ENCODE peak calls at places on chromosome 18, in four cellular contexts. One of them, this sample, is unnamed.
A peak's percentile ranks its signal among the peaks of the same experiment; 100 is the strongest.

GRCh38 chr18:13580351-13580750 is 146.0 kb downstream of the FAM210A start:
- DNase-seq in effector memory CD4-positive, alpha-beta T cell: no peak
- DNase-seq in SK-N-SH: no peak
- DNase-seq in cardiac muscle cell: no peak
- DNase-seq in this sample: no peak

GRCh38 chr18:47815486-47816270 is 114.8 kb downstream of the SMAD2 start:
- DNase-seq in effector memory CD4-positive, alpha-beta T cell: no peak
- DNase-seq in cardiac muscle cell: peak; percentile 4
- DNase-seq in SK-N-SH: no peak
- DNase-seq in this sample: no peak

GRCh38 chr18:51668101-51668500 is 470.6 kb upstream of the MEX3C start:
- DNase-seq in cardiac muscle cell: peak; percentile 81
- DNase-seq in effector memory CD4-positive, alpha-beta T cell: no peak
- DNase-seq in SK-N-SH: peak; percentile 65
- DNase-seq in this sample: peak; percentile 30

GRCh38 chr18:79568543-79569205 is 110.9 kb upstream of the CTDP1 start:
- DNase-seq in effector memory CD4-positive, alpha-beta T cell: no peak
- DNase-seq in cardiac muscle cell: no peak
- DNase-seq in SK-N-SH: no peak
- DNase-seq in this sample: no peak

GRCh38 chr18:2948038-2948437 is 64.9 kb downstream of the LPIN2 start:
- DNase-seq in SK-N-SH: peak; percentile 19
- DNase-seq in cardiac muscle cell: peak; percentile 42
- DNase-seq in effector memory CD4-positive, alpha-beta T cell: no peak
- DNase-seq in this sample: no peak

GRCh38 chr18:56641714-56642331 is 3.4 kb upstream of the TXNL1 start:
- DNase-seq in SK-N-SH: no peak
- DNase-seq in cardiac muscle cell: no peak
- DNase-seq in effector memory CD4-positive, alpha-beta T cell: no peak
- DNase-seq in this sample: no peak

GRCh38 chr18:70235478-70235877 is 30.0 kb upstream of the RTTN start:
- DNase-seq in effector memory CD4-positive, alpha-beta T cell: no peak
- DNase-seq in SK-N-SH: no peak
- DNase-seq in cardiac muscle cell: no peak
- DNase-seq in this sample: no peak

GRCh38 chr18:48739266-48740067 is 200.6 kb downstream of the CTIF start:
- DNase-seq in SK-N-SH: no peak
- DNase-seq in cardiac muscle cell: no peak
- DNase-seq in effector memory CD4-positive, alpha-beta T cell: no peak
- DNase-seq in this sample: no peak

GRCh38 chr18:2087877-2088673 is 483.2 kb downstream of the METTL4 start:
- DNase-seq in cardiac muscle cell: no peak
- DNase-seq in effector memory CD4-positive, alpha-beta T cell: no peak
- DNase-seq in SK-N-SH: no peak
- DNase-seq in this sample: no peak

GRCh38 chr18:26865557-26865956 is at the start of gene AQP4:
- DNase-seq in SK-N-SH: no peak
- DNase-seq in cardiac muscle cell: peak; percentile 85
- DNase-seq in effector memory CD4-positive, alpha-beta T cell: no peak
- DNase-seq in this sample: peak; percentile 81

GRCh38 chr18:48947583-48947982 is 3.2 kb downstream of the SMAD7 start:
- DNase-seq in effector memory CD4-positive, alpha-beta T cell: no peak
- DNase-seq in cardiac muscle cell: no peak
- DNase-seq in SK-N-SH: peak; percentile 68
- DNase-seq in this sample: no peak

GRCh38 chr18:48855422-48856377 is 95.1 kb downstream of the SMAD7 start:
- DNase-seq in SK-N-SH: no peak
- DNase-seq in cardiac muscle cell: no peak
- DNase-seq in effector memory CD4-positive, alpha-beta T cell: no peak
- DNase-seq in this sample: no peak

GRCh38 chr18:6624271-6624670 is 105.2 kb upstream of the ARHGAP28 start:
- DNase-seq in effector memory CD4-positive, alpha-beta T cell: no peak
- DNase-seq in SK-N-SH: no peak
- DNase-seq in cardiac muscle cell: no peak
- DNase-seq in this sample: no peak

GRCh38 chr18:79583984-79584401 is 95.6 kb upstream of the CTDP1 start:
- DNase-seq in effector memory CD4-positive, alpha-beta T cell: no peak
- DNase-seq in cardiac muscle cell: no peak
- DNase-seq in SK-N-SH: no peak
- DNase-seq in this sample: no peak

GRCh38 chr18:59419386-59419785 is 60.3 kb upstream of the LMAN1 start:
- DNase-seq in SK-N-SH: no peak
- DNase-seq in cardiac muscle cell: no peak
- DNase-seq in effector memory CD4-positive, alpha-beta T cell: no peak
- DNase-seq in this sample: no peak

GRCh38 chr18:63741769-63742168 is 33.4 kb upstream of the SERPINB7 start:
- DNase-seq in cardiac muscle cell: no peak
- DNase-seq in SK-N-SH: no peak
- DNase-seq in effector memory CD4-positive, alpha-beta T cell: no peak
- DNase-seq in this sample: no peak

GRCh38 chr18:46771141-46771540 is 14.3 kb upstream of the ST8SIA5 start:
- DNase-seq in cardiac muscle cell: no peak
- DNase-seq in SK-N-SH: no peak
- DNase-seq in effector memory CD4-positive, alpha-beta T cell: no peak
- DNase-seq in this sample: no peak

GRCh38 chr18:54743596-54743995 is 84.7 kb upstream of the RAB27B start:
- DNase-seq in effector memory CD4-positive, alpha-beta T cell: no peak
- DNase-seq in SK-N-SH: no peak
- DNase-seq in cardiac muscle cell: no peak
- DNase-seq in this sample: no peak

GRCh38 chr18:48072428-48073204 is 142.2 kb upstream of the SMAD2 start:
- DNase-seq in SK-N-SH: peak; percentile 51
- DNase-seq in cardiac muscle cell: no peak
- DNase-seq in effector memory CD4-positive, alpha-beta T cell: no peak
- DNase-seq in this sample: no peak

GRCh38 chr18:30705943-30706342 is 336.6 kb downstream of the DSC3 start:
- DNase-seq in cardiac muscle cell: no peak
- DNase-seq in SK-N-SH: no peak
- DNase-seq in effector memory CD4-positive, alpha-beta T cell: no peak
- DNase-seq in this sample: no peak

GRCh38 chr18:13217466-13217961 is 1.0 kb upstream of the LDLRAD4 start:
- DNase-seq in SK-N-SH: peak; percentile 80
- DNase-seq in cardiac muscle cell: peak; percentile 70
- DNase-seq in effector memory CD4-positive, alpha-beta T cell: peak; percentile 48
- DNase-seq in this sample: peak; percentile 92

GRCh38 chr18:55509631-55510372 is 78.2 kb downstream of the TCF4 start:
- DNase-seq in SK-N-SH: no peak
- DNase-seq in effector memory CD4-positive, alpha-beta T cell: no peak
- DNase-seq in cardiac muscle cell: peak; percentile 21
- DNase-seq in this sample: no peak

GRCh38 chr18:50973367-50974126 is 5.7 kb downstream of the ELAC1 start:
- DNase-seq in effector memory CD4-positive, alpha-beta T cell: no peak
- DNase-seq in SK-N-SH: no peak
- DNase-seq in cardiac muscle cell: no peak
- DNase-seq in this sample: peak; percentile 39

GRCh38 chr18:33757037-33757436 is 179.0 kb downstream of the ASXL3 start:
- DNase-seq in cardiac muscle cell: no peak
- DNase-seq in SK-N-SH: no peak
- DNase-seq in effector memory CD4-positive, alpha-beta T cell: no peak
- DNase-seq in this sample: no peak

GRCh38 chr18:35582310-35582682 is 756 bp downstream of the GALNT1 start:
- DNase-seq in SK-N-SH: no peak
- DNase-seq in cardiac muscle cell: no peak
- DNase-seq in effector memory CD4-positive, alpha-beta T cell: no peak
- DNase-seq in this sample: no peak
- H3K27ac ChIP-seq in SK-N-SH: peak overlapping the region; percentile 38
- H3K27ac ChIP-seq in cardiac muscle cell: no peak overlapping the region
- H3K27ac ChIP-seq in effector memory CD4-positive, alpha-beta T cell: peak overlapping the region; percentile 25
- H3K27ac ChIP-seq in this sample: peak overlapping the region; percentile 76

GRCh38 chr18:24539866-24540604 is 79.6 kb downstream of the HRH4 start:
- DNase-seq in SK-N-SH: no peak
- DNase-seq in cardiac muscle cell: no peak
- DNase-seq in effector memory CD4-positive, alpha-beta T cell: no peak
- DNase-seq in this sample: no peak

GRCh38 chr18:24536326-24536725 is 75.9 kb downstream of the HRH4 start:
- DNase-seq in SK-N-SH: no peak
- DNase-seq in effector memory CD4-positive, alpha-beta T cell: no peak
- DNase-seq in cardiac muscle cell: no peak
- DNase-seq in this sample: no peak

GRCh38 chr18:24536834-24537233 is 76.4 kb downstream of the HRH4 start:
- DNase-seq in cardiac muscle cell: no peak
- DNase-seq in SK-N-SH: no peak
- DNase-seq in effector memory CD4-positive, alpha-beta T cell: no peak
- DNase-seq in this sample: no peak

GRCh38 chr18:24540896-24541295 is 80.5 kb downstream of the HRH4 start:
- DNase-seq in cardiac muscle cell: no peak
- DNase-seq in effector memory CD4-positive, alpha-beta T cell: no peak
- DNase-seq in SK-N-SH: no peak
- DNase-seq in this sample: no peak

DNA sequence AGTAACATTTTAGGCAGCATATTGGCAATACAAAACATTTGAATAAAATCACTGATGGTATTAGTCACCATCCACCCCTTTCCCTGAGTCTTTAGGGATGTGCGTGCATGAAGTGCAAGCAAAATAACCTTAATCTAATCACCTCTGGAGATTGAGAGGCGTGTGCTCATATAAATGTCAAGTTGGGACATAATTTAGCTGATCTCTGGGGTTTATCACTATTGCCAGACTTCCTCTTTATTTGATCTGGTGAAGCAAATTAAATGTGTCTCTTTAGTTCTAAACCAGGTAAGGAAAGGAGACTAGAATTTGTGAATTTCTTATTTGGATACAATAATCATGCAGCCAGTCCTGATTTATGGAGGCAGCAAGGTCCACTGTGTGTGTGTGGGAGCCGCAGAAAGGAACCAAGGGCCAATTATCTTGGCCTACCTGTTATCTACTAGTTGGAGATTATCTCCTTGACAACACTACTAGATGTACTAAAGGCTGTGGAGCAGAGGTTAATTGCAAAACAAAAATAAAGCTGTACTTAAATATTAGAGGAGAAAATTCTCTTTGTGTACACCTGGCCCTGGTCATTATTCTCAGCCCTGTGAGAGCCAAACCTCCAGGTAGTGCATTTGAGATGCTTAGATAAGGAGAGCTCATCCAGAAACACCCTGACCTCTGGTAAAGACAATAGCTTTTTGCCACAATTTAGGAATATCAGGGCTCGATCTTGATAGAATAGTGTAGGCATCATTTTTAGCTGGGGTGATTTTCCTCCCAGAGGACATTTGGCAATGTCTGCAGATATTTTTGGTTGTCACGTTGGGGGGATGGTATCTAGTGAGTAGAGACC is 78.2 kb downstream of the HRH4 start:
- DNase-seq in effector memory CD4-positive, alpha-beta T cell: no peak
- DNase-seq in cardiac muscle cell: no peak
- DNase-seq in SK-N-SH: peak; percentile 37
- DNase-seq in this sample: no peak
- H3K27ac ChIP-seq in effector memory CD4-positive, alpha-beta T cell: no peak overlapping the region
- H3K27ac ChIP-seq in cardiac muscle cell: no peak overlapping the region
- H3K27ac ChIP-seq in SK-N-SH: no peak overlapping the region
- H3K27ac ChIP-seq in this sample: no peak overlapping the region

DNA sequence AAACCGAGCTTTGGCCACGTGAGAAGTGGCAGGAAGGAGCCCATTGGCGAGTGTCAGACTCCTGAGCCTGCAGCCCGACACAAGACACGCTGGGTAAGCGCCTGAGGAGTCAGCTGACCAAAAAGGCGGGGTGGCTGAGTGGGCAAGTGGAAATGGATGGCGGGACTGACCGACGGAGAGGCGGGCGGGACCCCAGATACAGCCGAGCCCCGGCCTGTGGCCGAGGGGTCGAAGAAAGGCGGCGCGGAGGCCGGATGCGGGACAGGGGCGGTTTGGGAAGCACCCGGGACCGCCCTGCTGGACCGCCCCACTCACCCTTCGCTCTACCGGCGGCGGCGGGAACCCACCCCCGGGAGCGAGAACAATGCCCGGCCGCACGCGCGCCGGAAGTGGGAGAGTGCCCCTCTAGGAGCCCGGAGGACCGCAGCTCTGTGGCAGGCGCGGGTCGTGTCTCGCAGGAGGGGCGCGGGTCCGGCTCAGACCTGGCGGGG is 22.8 kb downstream of the ZSCAN30 start:
- DNase-seq in SK-N-SH: peak; percentile 92
- DNase-seq in cardiac muscle cell: no peak
- DNase-seq in effector memory CD4-positive, alpha-beta T cell: peak; percentile 38
- DNase-seq in this sample: peak; percentile 95
- H3K27ac ChIP-seq in SK-N-SH: no peak overlapping the region
- H3K27ac ChIP-seq in cardiac muscle cell: no peak overlapping the region
- H3K27ac ChIP-seq in effector memory CD4-positive, alpha-beta T cell: peak overlapping the region; percentile 71
- H3K27ac ChIP-seq in this sample: peak overlapping the region; percentile 90

GRCh38 chr18:22034276-22034675 is 135.1 kb upstream of the GATA6 start:
- DNase-seq in effector memory CD4-positive, alpha-beta T cell: no peak
- DNase-seq in SK-N-SH: no peak
- DNase-seq in cardiac muscle cell: no peak
- DNase-seq in this sample: no peak
- H3K27ac ChIP-seq in effector memory CD4-positive, alpha-beta T cell: no peak overlapping the region
- H3K27ac ChIP-seq in SK-N-SH: no peak overlapping the region
- H3K27ac ChIP-seq in cardiac muscle cell: no peak overlapping the region
- H3K27ac ChIP-seq in this sample: no peak overlapping the region

GRCh38 chr18:29012364-29012763 is 835.4 kb upstream of the CDH2 start:
- DNase-seq in effector memory CD4-positive, alpha-beta T cell: no peak
- DNase-seq in SK-N-SH: no peak
- DNase-seq in cardiac muscle cell: no peak
- DNase-seq in this sample: no peak
- H3K27ac ChIP-seq in effector memory CD4-positive, alpha-beta T cell: no peak overlapping the region
- H3K27ac ChIP-seq in SK-N-SH: no peak overlapping the region
- H3K27ac ChIP-seq in cardiac muscle cell: no peak overlapping the region
- H3K27ac ChIP-seq in this sample: no peak overlapping the region

GRCh38 chr18:62725896-62726295 is 10.6 kb downstream of the PHLPP1 start:
- DNase-seq in SK-N-SH: no peak
- DNase-seq in cardiac muscle cell: no peak
- DNase-seq in effector memory CD4-positive, alpha-beta T cell: no peak
- DNase-seq in this sample: no peak
- H3K27ac ChIP-seq in SK-N-SH: no peak overlapping the region
- H3K27ac ChIP-seq in cardiac muscle cell: no peak overlapping the region
- H3K27ac ChIP-seq in effector memory CD4-positive, alpha-beta T cell: no peak overlapping the region
- H3K27ac ChIP-seq in this sample: no peak overlapping the region